ENCODE peak calls at places on chromosomes 7 and 10, in nine cellular contexts. D, B, I, M, K, R, L, V and N are unnamed samples.

GRCh38 chr10:95181731-95182130 is 12.3 kb upstream of the ACSM6 start:
- DNase-seq in R (no peak), I (no peak), D (peak), M (no peak), B (no peak), L (no peak), V (no peak), K (no peak), N (no peak)

GRCh38 chr10:70559861-70560260 is 42.7 kb downstream of the PRF1 start:
- DNase-seq in R (no peak), D (no peak), M (no peak), K (no peak), L (peak), V (peak), B (no peak), I (no peak), N (no peak)

GRCh38 chr10:132011027-132011426 is 29.3 kb upstream of the BNIP3 start:
- DNase-seq in K (no peak), R (no peak), M (no peak), B (no peak), V (peak), I (no peak), L (no peak), D (no peak), N (no peak)

GRCh38 chr7:152956006-152956405 is 196.5 kb downstream of the ACTR3B start:
- DNase-seq in I (no peak), K (no peak), M (no peak), L (no peak), R (no peak), B (no peak), D (no peak), V (peak), N (no peak)

GRCh38 chr10:24383681-24384106 is 174.8 kb downstream of the KIAA1217 start:
- DNase-seq in R (peak), V (peak), B (peak), L (no peak), D (peak), K (peak), M (peak), I (no peak), N (peak)

GRCh38 chr10:46305986-46306385 is 19.2 kb downstream of the ANTXRL start:
- DNase-seq in V (no peak), K (no peak), R (no peak), L (no peak), M (no peak), B (peak), D (no peak), I (no peak), N (no peak)

GRCh38 chr7:37920619-37921339 is at the start of gene EPDR1:
- DNase-seq in V (peak), L (peak), B (peak), M (peak), K (peak), D (no peak), R (peak), I (no peak), N (peak)

GRCh38 chr7:40640566-40640965 is 505.8 kb downstream of the SUGCT start:
- DNase-seq in R (no peak), B (no peak), D (no peak), L (no peak), V (no peak), K (no peak), M (no peak), I (no peak), N (peak)

GRCh38 chr10:103696411-103697145 is 158.8 kb downstream of the SH3PXD2A start:
- DNase-seq in V (peak), M (no peak), L (peak), B (peak), R (no peak), K (peak), D (peak), I (peak), N (peak)

GRCh38 chr7:69823151-69823744 is 225.0 kb downstream of the AUTS2 start:
- DNase-seq in I (no peak), M (no peak), B (no peak), V (no peak), K (no peak), R (peak), L (no peak), D (no peak), N (no peak)

GRCh38 chr7:24948739-24949138 is 31.2 kb downstream of the OSBPL3 start:
- DNase-seq in K (peak), D (peak), B (no peak), M (no peak), R (no peak), L (no peak), I (no peak), V (no peak), N (no peak)

GRCh38 chr7:42854521-42855118 is 57.2 kb downstream of the C7orf25 start:
- DNase-seq in V (no peak), B (no peak), R (no peak), I (no peak), K (no peak), D (no peak), L (no peak), M (no peak), N (no peak)

GRCh38 chr7:155224116-155224811 is 73.4 kb upstream of the INSIG1 start:
- DNase-seq in I (no peak), D (peak), V (no peak), K (no peak), L (peak), M (no peak), B (no peak), R (no peak), N (no peak)

GRCh38 chr7:29878081-29878688 is 71.9 kb downstream of the WIPF3 start:
- DNase-seq in I (no peak), M (peak), K (peak), R (peak), D (peak), B (no peak), L (no peak), V (no peak), N (peak)

GRCh38 chr7:24920702-24921679 is 59.0 kb downstream of the OSBPL3 start:
- DNase-seq in B (no peak), L (no peak), V (no peak), K (no peak), I (no peak), R (no peak), M (no peak), D (no peak), N (no peak)

GRCh38 chr10:43653746-43654145 is 5.1 kb upstream of the ZNF32 start:
- DNase-seq in V (no peak), D (no peak), R (peak), I (no peak), M (no peak), K (no peak), L (no peak), B (no peak), N (no peak)

GRCh38 chr10:125514206-125515162 is 168.5 kb downstream of the TEX36 start:
- DNase-seq in R (no peak), I (no peak), B (no peak), K (no peak), V (no peak), M (no peak), D (no peak), L (no peak), N (peak)

GRCh38 chr10:16646474-16647059 is 124.9 kb upstream of the C1QL3 start:
- DNase-seq in L (no peak), B (no peak), M (no peak), D (peak), K (peak), V (no peak), I (no peak), R (no peak), N (no peak)

GRCh38 chr10:103451091-103451801 is 924 bp downstream of the CALHM2 start:
- DNase-seq in R (no peak), B (peak), M (no peak), V (peak), D (peak), K (no peak), L (peak), I (peak), N (peak)

GRCh38 chr7:100887186-100887954 is 2.1 kb downstream of the UFSP1 start:
- DNase-seq in B (no peak), M (no peak), L (peak), R (peak), K (peak), V (no peak), D (no peak), I (peak), N (peak)

GRCh38 chr7:157851501-157852067 is 514.8 kb downstream of the DNAJB6 start:
- DNase-seq in R (no peak), I (no peak), D (no peak), K (no peak), B (no peak), V (peak), M (peak), L (peak), N (no peak)
- H3K4me3 ChIP-seq in R (no peak), I (peak), D (no peak), K (no peak), B (peak), V (no peak), M (no peak), L (no peak), N (no peak)

DNA sequence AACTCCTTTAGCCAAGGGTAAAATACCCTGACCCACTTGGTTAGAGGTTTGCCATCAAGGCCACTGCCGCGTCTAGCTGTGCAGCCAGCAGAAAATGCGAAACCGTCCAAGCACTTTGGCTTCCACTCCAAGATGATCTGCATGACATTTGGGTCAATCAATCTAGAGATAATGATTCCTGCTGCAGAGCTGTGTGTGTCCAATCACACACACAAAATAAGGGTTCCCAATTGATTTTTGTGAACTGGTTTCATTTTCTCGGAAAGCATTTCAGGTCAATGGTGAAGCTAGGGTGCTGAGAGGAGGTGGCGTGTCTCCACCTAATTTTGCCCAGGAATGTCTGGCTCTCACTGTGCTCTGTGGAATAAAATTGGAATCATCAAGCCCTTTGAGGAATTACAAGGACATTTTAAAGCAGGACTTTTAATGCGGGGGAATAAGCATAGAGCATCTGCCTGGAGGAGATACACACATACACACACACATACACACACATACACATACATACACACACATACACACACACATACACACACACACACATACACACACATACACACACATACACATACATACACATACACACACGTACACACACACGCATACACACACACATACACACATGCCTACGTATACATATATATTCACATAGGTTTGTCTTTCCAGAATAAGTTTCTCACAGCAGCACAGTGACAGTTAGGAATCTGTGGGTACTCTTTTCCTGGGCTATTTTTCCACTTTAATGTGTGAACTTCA is 59.5 kb downstream of the ACADSB start:
- DNase-seq in R (no peak), M (no peak), D (no peak), K (no peak), L (no peak), I (no peak), B (no peak), V (no peak), N (no peak)
- H3K4me3 ChIP-seq in R (no peak), M (no peak), D (no peak), K (no peak), L (no peak), I (no peak), B (no peak), V (no peak), N (no peak)

DNA sequence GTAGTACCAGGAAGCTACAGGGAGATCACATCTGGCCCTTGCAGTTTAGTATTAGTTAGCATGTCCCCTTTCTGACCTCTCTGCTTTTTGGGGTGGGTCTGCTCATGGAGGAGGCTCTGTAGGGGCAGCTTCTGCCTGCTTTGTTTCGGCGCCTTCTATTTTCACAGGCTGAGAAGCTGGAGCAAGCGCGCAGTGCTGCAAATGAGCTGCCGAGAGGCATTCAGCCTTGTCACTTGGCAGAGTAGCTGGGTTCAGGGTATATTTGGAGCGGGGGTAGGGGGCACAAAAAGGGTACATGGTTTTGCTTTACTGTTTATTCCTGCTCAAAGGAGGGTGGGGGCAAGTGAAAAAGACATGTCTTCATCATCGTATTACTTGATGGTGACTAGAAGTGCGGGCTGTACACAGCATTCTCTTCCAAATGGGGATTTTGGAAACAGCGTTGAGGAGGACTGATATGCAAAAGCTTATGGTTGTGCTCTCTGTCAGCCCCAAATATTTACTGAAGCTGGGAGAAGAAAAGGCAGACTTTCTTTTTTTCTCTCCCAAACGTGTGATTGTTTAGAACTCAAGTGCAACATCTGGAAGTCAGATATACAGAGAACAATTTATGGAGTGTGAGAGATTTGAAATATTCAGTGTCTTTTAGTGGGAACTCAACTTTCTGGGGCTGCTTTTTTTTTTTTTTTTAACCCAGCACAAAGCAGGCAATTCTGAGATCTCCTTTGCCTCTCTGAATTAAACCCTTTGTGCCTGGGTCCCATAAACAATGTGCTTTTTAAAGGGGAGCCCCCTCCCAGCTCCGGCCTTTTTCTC is 146.5 kb downstream of the CELF2 start:
- DNase-seq in D (no peak), L (peak), R (no peak), M (no peak), B (no peak), I (no peak), V (no peak), K (peak), N (no peak)
- H3K4me3 ChIP-seq in D (no peak), L (peak), R (peak), M (peak), B (peak), I (peak), V (no peak), K (peak), N (no peak)

GRCh38 chr7:106163257-106163656 is 51.1 kb upstream of the SYPL1 start:
- DNase-seq in V (no peak), K (no peak), D (no peak), L (no peak), M (no peak), B (no peak), I (no peak), R (no peak), N (no peak)

GRCh38 chr7:106170216-106170615 is 58.1 kb upstream of the SYPL1 start:
- DNase-seq in B (no peak), V (no peak), R (no peak), L (no peak), D (no peak), K (no peak), I (no peak), M (no peak), N (no peak)

GRCh38 chr7:106166651-106167342 is 54.7 kb upstream of the SYPL1 start:
- DNase-seq in L (no peak), V (peak), K (peak), I (no peak), R (peak), M (peak), D (peak), B (no peak), N (peak)

GRCh38 chr7:106167439-106168136 is 55.5 kb upstream of the SYPL1 start:
- DNase-seq in B (no peak), V (no peak), R (no peak), K (no peak), I (no peak), L (no peak), D (no peak), M (no peak), N (no peak)

DNA sequence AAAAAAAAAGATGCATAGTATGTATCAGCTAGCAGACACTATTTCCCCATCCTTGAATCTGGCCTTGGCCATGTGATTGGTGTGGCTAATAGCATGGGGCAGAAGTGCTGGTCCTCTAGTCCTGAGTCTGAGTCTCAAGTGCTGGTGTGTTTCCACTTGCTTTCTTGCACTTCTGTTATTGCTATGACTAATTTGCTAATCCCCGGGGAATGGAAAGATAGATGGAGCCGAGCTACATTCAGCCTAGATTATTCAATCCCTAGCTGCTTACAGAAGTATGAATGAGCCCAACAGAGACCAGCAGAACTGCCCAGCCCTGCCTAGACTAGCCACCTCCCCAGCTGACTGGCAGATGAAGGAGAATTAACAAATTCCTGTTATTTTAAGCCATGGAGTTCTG is 53.2 kb upstream of the SYPL1 start:
- DNase-seq in B (no peak), M (no peak), R (peak), V (no peak), L (no peak), I (no peak), D (peak), K (no peak), N (no peak)
- H3K4me3 ChIP-seq in B (no peak), M (no peak), R (no peak), V (no peak), L (no peak), I (no peak), D (no peak), K (no peak), N (no peak)